ENCODE peak calls at places on chromosomes 7 and 10, in five cellular contexts. U is HepG2, C is H1, A is K562, M is GM12878. N is an unnamed sample.

GRCh38 chr10:12780634-12781601 is 220.6 kb downstream of the CCDC3 start:
- DNase-seq in A (no peak), M (no peak), U (no peak), C (no peak), N (no peak)

GRCh38 chr10:86244296-86244695 is 122.3 kb downstream of the GRID1 start:
- DNase-seq in A (no peak), M (no peak), U (no peak), C (no peak), N (no peak)

GRCh38 chr10:126930506-126931458 is 25.6 kb downstream of the DOCK1 start:
- DNase-seq in M (no peak), U (no peak), A (no peak), C (no peak), N (no peak)

GRCh38 chr10:108365541-108365940 is 1201.0 kb upstream of the SORCS1 start:
- DNase-seq in U (no peak), C (no peak), A (no peak), M (no peak), N (no peak)

GRCh38 chr10:128211953-128212727 is 85.9 kb upstream of the MKI67 start:
- DNase-seq in A (peak), C (peak), M (peak), U (peak), N (peak)

GRCh38 chr7:151246161-151247015 is 2.1 kb downstream of the SMARCD3 start:
- DNase-seq in A (no peak), M (no peak), U (no peak), C (peak), N (no peak)

GRCh38 chr10:122476034-122476695 is 14.8 kb downstream of the HTRA1 start:
- DNase-seq in C (peak), U (no peak), A (no peak), M (no peak), N (peak)

GRCh38 chr7:55539380-55539779 is 32.9 kb downstream of the VOPP1 start:
- DNase-seq in C (no peak), U (no peak), M (no peak), A (no peak), N (no peak)

GRCh38 chr7:55587687-55588378 is 15.5 kb upstream of the VOPP1 start:
- DNase-seq in M (no peak), C (no peak), U (no peak), A (peak), N (no peak)

GRCh38 chr10:50316695-50317648 is 65.7 kb upstream of the ASAH2 start:
- DNase-seq in A (no peak), M (no peak), U (no peak), C (no peak), N (no peak)

GRCh38 chr10:126479280-126479679 is 91.0 kb upstream of the ADAM12 start:
- DNase-seq in M (no peak), A (no peak), U (no peak), C (peak), N (no peak)

GRCh38 chr7:35831208-35831607 is 30.4 kb downstream of the SEPTIN7 start:
- DNase-seq in U (peak), C (no peak), M (no peak), A (no peak), N (no peak)

GRCh38 chr10:29471483-29471859 is 163.3 kb downstream of the SVIL start:
- DNase-seq in A (no peak), C (no peak), U (no peak), M (no peak), N (no peak)

GRCh38 chr10:4291995-4292394 is 507.0 kb upstream of the KLF6 start:
- DNase-seq in A (no peak), M (no peak), U (no peak), C (no peak), N (no peak)

GRCh38 chr7:18566205-18566604 is 70.7 kb downstream of the HDAC9 start:
- DNase-seq in C (no peak), M (no peak), U (no peak), A (no peak), N (no peak)

GRCh38 chr10:71974489-71975011 is 10.4 kb downstream of the CHST3 start:
- DNase-seq in C (no peak), U (no peak), A (no peak), M (no peak), N (no peak)

GRCh38 chr10:132709471-132709951 is 76.4 kb downstream of the NKX6-2 start:
- DNase-seq in A (no peak), M (no peak), C (no peak), U (no peak), N (no peak)

GRCh38 chr10:5136468-5137087 is 42.4 kb downstream of the AKR1C3 start:
- DNase-seq in A (no peak), C (no peak), M (no peak), U (no peak), N (no peak)

GRCh38 chr10:13053794-13054462 is 46.0 kb upstream of the OPTN start:
- DNase-seq in A (no peak), C (no peak), U (no peak), M (no peak), N (peak)

GRCh38 chr10:102604379-102604960 is 39.8 kb upstream of the TRIM8 start:
- DNase-seq in A (no peak), C (no peak), U (no peak), M (no peak), N (no peak)

GRCh38 chr7:104156842-104157277 is 51.0 kb downstream of the ORC5 start:
- DNase-seq in U (peak), M (no peak), C (no peak), A (no peak), N (no peak)

GRCh38 chr10:95459446-95459845 is 101.7 kb downstream of the SORBS1 start:
- DNase-seq in C (no peak), A (no peak), U (peak), M (no peak), N (no peak)

GRCh38 chr7:142792129-142792528 is 21.4 kb downstream of the PRSS2 start:
- DNase-seq in C (no peak), M (no peak), A (no peak), U (no peak), N (no peak)

GRCh38 chr7:38858281-38858884 is 50.6 kb downstream of the VPS41 start:
- DNase-seq in C (no peak), U (no peak), M (no peak), A (no peak), N (no peak)

GRCh38 chr7:122305475-122306319 is 1.1 kb upstream of the FEZF1 start:
- DNase-seq in M (no peak), C (peak), U (no peak), A (no peak), N (peak)

GRCh38 chr7:22109761-22110160 is 164.1 kb upstream of the CDCA7L start:
- DNase-seq in U (peak), C (peak), M (no peak), A (peak), N (peak)

GRCh38 chr7:2019693-2020511 is 212.8 kb downstream of the MAD1L1 start:
- DNase-seq in C (no peak), U (no peak), M (no peak), A (peak), N (no peak)
- TF ChIP-seq ATF3 in C (no peak), U (no peak), M (no peak), A (peak), N (no peak)

DNA sequence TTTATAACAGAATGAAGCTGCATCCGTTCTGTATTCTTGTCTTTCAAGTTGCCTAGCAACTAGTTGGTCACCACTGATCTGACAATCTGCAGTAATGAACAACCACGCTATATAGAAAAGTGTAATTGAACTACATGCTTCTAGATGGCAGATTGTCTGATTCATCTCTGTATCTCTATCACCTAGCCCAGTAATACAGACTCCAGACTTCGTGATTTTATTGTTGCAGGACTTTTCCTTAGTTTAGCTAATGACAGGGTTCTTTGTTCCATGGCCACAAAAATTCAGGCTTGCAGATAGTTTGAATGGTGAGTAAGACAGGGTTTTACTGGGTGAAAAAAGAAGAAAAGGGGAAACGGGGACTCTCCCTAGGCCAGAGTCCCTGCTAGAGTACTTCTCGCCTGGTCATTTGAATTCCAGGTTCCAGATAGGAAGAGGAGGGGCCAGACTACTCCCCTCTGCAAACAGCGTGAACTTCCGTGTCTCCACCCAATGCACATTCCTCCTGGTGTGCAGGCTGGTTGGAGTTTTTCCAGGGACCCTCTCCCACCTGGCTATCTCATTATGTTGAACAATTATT is 45.9 kb downstream of the COL1A2 start:
- DNase-seq in M (no peak), A (no peak), C (no peak), U (peak), N (no peak)
- TF ChIP-seq ATF2 in M (no peak), A (no peak), C (no peak), U (no peak), N (no peak)

DNA sequence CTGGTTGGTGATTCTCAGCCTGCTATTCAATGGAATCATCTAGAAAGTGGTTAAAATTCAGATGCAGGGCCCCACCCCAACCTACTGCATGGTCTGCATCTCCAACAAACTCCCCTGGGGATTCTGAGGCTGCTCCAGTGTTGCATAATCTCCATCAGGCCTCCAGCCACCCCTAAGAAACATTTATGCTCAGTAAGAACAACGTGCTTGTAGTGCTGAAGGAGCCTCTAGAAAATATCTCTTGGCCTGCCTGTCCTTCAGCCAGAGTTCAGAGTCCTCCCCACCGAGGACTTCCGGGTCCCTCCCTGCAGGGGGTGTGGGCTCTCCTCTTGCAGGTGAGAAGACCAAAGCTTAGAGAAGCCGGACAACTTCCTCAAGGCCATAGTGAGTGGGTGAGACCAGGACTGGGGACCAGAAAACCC is 159.8 kb downstream of the SH3PXD2A start:
- DNase-seq in U (no peak), A (peak), C (no peak), M (no peak), N (no peak)
- TF ChIP-seq ATF3 in U (no peak), A (no peak), C (no peak), M (no peak), N (no peak)

DNA sequence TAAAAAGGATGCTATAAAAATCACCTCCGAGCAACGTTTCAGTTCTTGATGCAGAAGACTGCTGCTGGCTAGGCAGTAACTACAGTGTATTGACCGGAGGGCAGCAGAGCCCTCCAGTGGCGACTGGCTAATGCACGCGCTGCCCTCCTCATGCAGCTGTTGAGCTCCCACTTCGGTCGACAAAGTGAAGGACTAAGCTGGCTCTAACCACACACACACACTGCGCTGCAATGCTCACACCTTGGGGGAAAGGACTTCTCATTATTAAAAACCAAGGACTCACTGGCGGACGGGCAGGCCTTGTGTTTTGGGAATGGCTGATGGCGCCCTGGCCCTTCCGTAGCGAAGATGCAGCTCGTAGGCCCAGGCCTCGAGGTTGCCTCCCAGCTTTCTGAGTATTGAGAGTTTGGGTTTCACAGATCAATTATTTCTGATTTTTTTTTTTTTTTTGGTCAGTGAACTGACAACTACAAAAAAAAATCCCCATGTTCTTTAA is 120.9 kb upstream of the DIP2C start:
- DNase-seq in A (no peak), M (no peak), C (no peak), U (no peak), N (no peak)
- TF ChIP-seq ATF2 in A (no peak), M (no peak), C (no peak), U (no peak), N (no peak)

GRCh38 chr10:100359529-100360150 is 12.6 kb downstream of the SCD start:
- DNase-seq in C (no peak), U (peak), M (no peak), A (no peak), N (no peak)
- TF ChIP-seq ATF3 in C (no peak), U (no peak), M (no peak), A (peak), N (no peak)

DNA sequence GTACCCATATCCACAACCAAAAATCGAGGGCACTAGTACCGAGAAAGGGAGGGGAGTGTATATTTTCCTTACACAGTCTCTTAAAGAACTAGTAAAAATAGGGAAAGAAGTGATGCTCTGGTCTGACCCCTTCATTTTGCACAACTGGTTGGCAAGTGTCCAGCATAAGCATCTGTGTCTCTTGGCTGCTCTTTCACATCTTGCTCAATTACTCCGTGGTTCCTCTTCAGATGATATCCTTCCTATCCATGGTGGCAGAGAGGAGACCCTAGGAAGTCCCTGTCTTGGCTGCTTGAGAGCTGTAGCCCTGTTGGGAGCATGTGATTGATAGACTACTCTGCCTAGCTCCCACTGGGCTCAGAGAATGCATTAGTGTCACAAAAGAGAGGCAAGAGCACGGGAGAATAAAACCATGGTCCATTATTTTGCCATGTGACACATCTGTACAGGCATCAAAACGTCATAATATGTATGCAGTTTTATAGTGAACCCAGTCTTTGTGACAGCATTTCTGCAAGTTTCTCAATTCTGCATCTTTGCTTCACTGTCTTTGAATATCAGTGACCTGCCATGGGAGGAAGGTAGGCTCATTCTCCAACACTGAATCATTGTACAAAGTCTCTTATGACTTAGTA is 111.8 kb upstream of the ANKRD1 start:
- DNase-seq in M (no peak), C (no peak), A (no peak), U (no peak), N (no peak)
- TF ChIP-seq ATF2 in M (no peak), C (no peak), A (no peak), U (no peak), N (no peak)

N was measured in WTC11.